ENCODE peak calls at places on chromosomes 16 and 17, in eight cellular contexts. U is IMR-90; K is DND-41; R is HepG2; V is RWPE2; X is thoracic aorta; J is CD8-positive, alpha-beta T cell; B is H9. O is an unnamed sample.

GRCh38 chr16:66660422-66661209 is 35.9 kb downstream of the CMTM4 start:
- DNase-seq in U (peak; percentile 84), K (no peak), R (peak; percentile 84), V (peak; percentile 73), X (peak; percentile 28), J (no peak), B (no peak), O (no peak)

GRCh38 chr16:3029499-3030127 is 5.8 kb downstream of the THOC6 start:
- DNase-seq in U (peak; percentile 31), K (no peak), R (no peak), V (no peak), X (no peak), J (no peak), B (peak; percentile 42), O (no peak)

GRCh38 chr17:18141210-18141803 is 32.8 kb downstream of the MYO15A start:
- DNase-seq in U (peak; percentile 55), K (peak; percentile 20), R (peak; percentile 30), V (no peak), X (no peak), J (no peak), B (no peak), O (no peak)

GRCh38 chr17:17545031-17545820 is 46.3 kb downstream of the PEMT start:
- DNase-seq in U (peak; percentile 57), K (no peak), R (no peak), V (no peak), X (no peak), J (no peak), B (no peak), O (no peak)

GRCh38 chr16:47713225-47713595 is 252.1 kb downstream of the PHKB start:
- DNase-seq in U (peak; percentile 95), K (no peak), R (peak; percentile 37), V (no peak), X (no peak), J (no peak), B (no peak), O (no peak)

GRCh38 chr17:79977711-79978544 is 57.7 kb downstream of the TBC1D16 start:
- DNase-seq in U (no peak), K (no peak), R (no peak), V (peak; percentile 58), X (no peak), J (no peak), B (peak; percentile 31), O (no peak)

GRCh38 chr16:15682105-15682570 is 32.1 kb downstream of the NDE1 start:
- DNase-seq in U (peak; percentile 84), K (no peak), R (peak; percentile 89), V (no peak), X (no peak), J (no peak), B (peak; percentile 55), O (no peak)

GRCh38 chr16:56312556-56312955 is 112.8 kb downstream of the AMFR start:
- DNase-seq in U (no peak), K (no peak), R (no peak), V (no peak), X (no peak), J (no peak), B (no peak), O (no peak)

GRCh38 chr17:44872131-44872768 is 24.6 kb downstream of the HIGD1B start:
- DNase-seq in U (no peak), K (no peak), R (no peak), V (no peak), X (peak; percentile 7), J (no peak), B (no peak), O (no peak)

GRCh38 chr16:4283939-4284338 is 11.1 kb upstream of the TFAP4 start:
- DNase-seq in U (peak; percentile 70), K (no peak), R (no peak), V (no peak), X (no peak), J (no peak), B (no peak), O (no peak)

GRCh38 chr16:2482181-2483107 is 7.5 kb downstream of the TBC1D24 start:
- DNase-seq in U (peak; percentile 71), K (no peak), R (no peak), V (no peak), X (no peak), J (no peak), B (no peak), O (no peak)

GRCh38 chr17:8162232-8162996 is at the start of gene VAMP2:
- DNase-seq in U (peak; percentile 50), K (peak; percentile 79), R (no peak), V (no peak), X (no peak), J (peak; percentile 72), B (peak; percentile 79), O (peak; percentile 85)

GRCh38 chr17:57257911-57258885 is 1.9 kb downstream of the MSI2 start:
- DNase-seq in U (no peak), K (peak; percentile 46), R (peak; percentile 39), V (no peak), X (no peak), J (no peak), B (no peak), O (no peak)

GRCh38 chr16:59341368-59341767 is 607.3 kb upstream of the GOT2 start:
- DNase-seq in U (no peak), K (no peak), R (no peak), V (no peak), X (no peak), J (no peak), B (no peak), O (no peak)

GRCh38 chr17:77707546-77707945 is 251.0 kb upstream of the TNRC6C start:
- DNase-seq in U (no peak), K (no peak), R (no peak), V (no peak), X (no peak), J (no peak), B (peak; percentile 8), O (no peak)

GRCh38 chr16:84826558-84826941 is 6.8 kb downstream of the CRISPLD2 start:
- DNase-seq in U (peak; percentile 72), K (no peak), R (no peak), V (no peak), X (no peak), J (no peak), B (no peak), O (no peak)

GRCh38 chr17:76252040-76252954 is 12.0 kb upstream of the RNF157 start:
- DNase-seq in U (peak; percentile 99), K (peak; percentile 51), R (peak; percentile 94), V (peak; percentile 91), X (no peak), J (no peak), B (no peak), O (no peak)

DNA sequence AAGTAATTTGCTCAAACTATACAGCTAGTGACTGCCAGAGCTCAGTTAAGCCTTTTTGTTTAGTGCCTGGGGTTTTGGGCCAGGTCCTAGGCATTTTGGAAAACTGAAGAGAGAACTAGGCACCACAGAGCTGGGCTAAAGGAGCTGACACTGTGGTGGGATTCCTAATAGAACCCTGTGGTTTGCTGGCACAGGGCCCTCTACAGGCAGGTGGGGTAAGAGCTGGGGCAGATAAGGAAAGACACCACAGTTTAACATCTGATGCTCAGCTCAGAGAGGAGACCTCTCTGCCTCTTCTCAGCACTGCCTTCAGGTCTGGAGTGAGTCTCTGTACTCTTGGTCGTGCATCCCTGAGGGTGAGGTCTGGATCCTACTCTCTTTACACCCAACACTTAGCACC is 121.2 kb downstream of the SNX11 start:
- DNase-seq in U (no peak), K (peak; percentile 6), R (no peak), V (no peak), X (no peak), J (no peak), B (peak; percentile 82), O (no peak)
- TF ChIP-seq CTCF in U (no peak), K (peak; percentile 41), R (peak; percentile 43), V (no peak), X (no peak), J (no peak), B (peak; percentile 72), O (no peak)

DNA sequence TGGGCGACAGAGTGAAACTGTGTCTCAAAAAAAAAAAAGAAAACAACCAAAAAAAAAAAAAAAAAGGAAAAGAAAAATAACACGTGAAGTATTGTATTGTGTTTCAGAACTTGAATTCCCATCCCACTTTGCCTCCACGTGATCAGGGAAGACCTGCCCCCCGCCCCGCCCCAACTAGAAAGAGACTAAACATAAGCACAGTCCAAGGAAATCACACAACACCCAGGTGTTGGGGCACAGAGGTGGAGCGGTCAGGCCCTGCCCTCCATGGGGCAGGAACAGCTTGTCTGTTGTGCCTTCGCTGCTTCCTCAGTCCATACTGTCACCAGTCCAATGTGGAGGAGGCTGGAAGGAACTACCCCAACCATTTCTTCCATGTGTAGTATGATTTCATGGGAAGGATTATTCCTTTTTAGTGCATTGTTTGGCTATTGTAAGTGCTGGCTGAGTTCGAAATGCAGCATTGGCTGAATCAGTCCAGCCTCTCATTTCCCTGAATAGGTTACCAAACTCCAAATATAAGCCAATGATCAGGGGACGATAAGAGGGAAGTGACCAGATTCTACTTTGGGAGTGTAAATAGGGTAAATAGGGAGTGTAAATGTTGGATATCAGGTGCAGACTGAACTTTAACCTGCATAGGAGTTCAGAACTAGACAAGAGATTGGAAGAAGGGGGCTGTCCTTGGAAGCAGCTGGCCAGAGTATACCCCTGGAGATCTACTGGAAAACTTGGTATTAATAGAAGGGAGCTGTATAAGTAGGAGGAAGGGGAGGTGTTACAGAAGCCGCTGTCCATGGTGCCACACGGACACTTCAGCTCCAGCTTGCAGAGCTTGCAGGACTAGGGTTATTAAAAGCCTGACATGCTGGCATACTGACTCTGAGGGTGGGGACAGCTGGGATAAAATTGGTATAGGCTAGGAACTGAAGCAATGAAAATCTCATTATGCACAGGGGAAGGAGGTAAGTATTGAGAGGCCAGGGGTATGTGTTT is 50.7 kb downstream of the TANGO6 start:
- DNase-seq in U (peak; percentile 37), K (peak; percentile 45), R (peak; percentile 35), V (no peak), X (no peak), J (no peak), B (peak; percentile 51), O (no peak)
- H3K27me3 ChIP-seq in U (no peaks in the 10 kb centered on the region), K (no peaks in the 10 kb centered on the region), R (no peaks in the 10 kb centered on the region), V (no peaks in the 10 kb centered on the region), X (no peaks in the 10 kb centered on the region), J (no peaks in the 10 kb centered on the region), B (no peaks in the 10 kb centered on the region), O (no peaks in the 10 kb centered on the region)

DNA sequence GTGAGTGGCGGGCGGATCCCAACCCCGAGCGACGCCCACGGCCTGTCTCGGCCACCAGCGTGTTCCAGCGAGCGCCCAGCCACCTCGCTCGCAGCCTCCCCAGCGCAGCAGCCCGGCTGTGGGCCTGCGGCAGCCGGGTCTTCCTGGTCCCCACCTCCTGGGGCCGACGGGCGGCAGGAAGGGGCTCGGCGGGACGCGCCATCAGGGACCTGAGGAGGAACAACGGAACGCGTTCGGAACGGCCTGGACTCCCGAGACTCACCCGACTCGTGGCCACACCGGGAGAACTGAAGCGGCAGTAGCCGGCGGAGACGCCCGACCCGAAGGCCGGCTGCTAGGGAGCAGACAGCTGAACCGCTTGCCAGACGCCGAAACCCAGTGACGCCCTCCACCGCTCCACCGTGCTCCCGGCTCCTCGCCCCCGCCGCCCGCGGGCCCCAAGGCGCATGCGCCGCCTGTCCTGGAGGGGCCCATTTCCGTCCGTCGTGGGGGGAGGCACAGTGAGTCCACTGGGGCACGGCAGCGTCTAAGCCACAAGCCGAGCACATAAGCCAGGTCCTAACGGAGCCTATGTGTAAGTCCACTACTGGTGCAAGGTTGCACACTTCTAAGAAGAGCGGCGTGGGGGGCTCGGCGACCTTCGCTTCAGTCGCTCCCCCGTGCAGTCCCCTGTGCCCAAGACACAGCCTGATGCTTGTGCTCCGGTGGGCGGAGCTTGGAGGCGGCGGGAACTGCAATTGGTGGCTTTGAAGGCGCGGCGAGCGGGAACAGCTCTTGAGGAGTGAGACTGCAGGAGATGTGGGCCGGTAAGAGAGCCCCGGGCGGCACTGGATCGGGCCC is at the start of the genes CENPN and CMC2:
- DNase-seq in U (peak; percentile 99), K (peak; percentile 98), R (peak; percentile 98), V (peak; percentile 99), X (peak; percentile 99), J (peak; percentile 97), B (peak; percentile 98), O (peak; percentile 96)
- TF ChIP-seq CTCF in U (no peak), K (no peak), R (no peak), V (no peak), X (no peak), J (no peak), B (no peak), O (no peak)

GRCh38 chr16:49273771-49274170 is 7.9 kb downstream of the CBLN1 start:
- DNase-seq in U (no peak), K (no peak), R (no peak), V (no peak), X (no peak), J (no peak), B (no peak), O (no peak)
- H3K27me3 ChIP-seq in U (peaks cover 33% of the 10 kb centered on the region), K (peaks cover 4% of the 10 kb centered on the region), R (peaks cover 60% of the 10 kb centered on the region), V (peaks cover 72% of the 10 kb centered on the region), X (peaks cover 15% of the 10 kb centered on the region), J (no peaks in the 10 kb centered on the region), B (peaks cover 60% of the 10 kb centered on the region), O (peaks cover 68% of the 10 kb centered on the region)

O was measured in CD4-positive, alpha-beta T cell.